ENCODE peak calls at places on chromosomes 1 and 21, in four cellular contexts. N, L, X and Z are unnamed samples.
A peak's percentile ranks its signal among the peaks of the same experiment; 100 is the strongest.

GRCh38 chr1:152047607-152047953 is 10.8 kb upstream of the S100A11 start:
- DNase-seq in L (peak; percentile 22), N (no peak), X (no peak), Z (no peak)

GRCh38 chr21:33047231-33047630 is 21.5 kb downstream of the OLIG2 start:
- DNase-seq in L (no peak), X (no peak), N (no peak), Z (no peak)

GRCh38 chr1:155174334-155175280 is 958 bp downstream of the TRIM46 start:
- DNase-seq in N (no peak), L (no peak), X (no peak), Z (no peak)

GRCh38 chr1:26856604-26857469 is 6.1 kb upstream of the SFN start:
- DNase-seq in L (no peak), N (no peak), X (no peak), Z (no peak)

GRCh38 chr1:224438989-224439388 is 4.4 kb upstream of the WDR26 start:
- DNase-seq in N (no peak), L (no peak), X (peak; percentile 91), Z (no peak)

GRCh38 chr1:53070621-53071020 is 8.6 kb downstream of the PODN start:
- DNase-seq in X (no peak), N (no peak), L (no peak), Z (no peak)

GRCh38 chr1:200184196-200184595 is 156.7 kb downstream of the NR5A2 start:
- DNase-seq in X (no peak), L (no peak), N (peak; percentile 83), Z (no peak)

GRCh38 chr1:85313888-85314696 is 37.7 kb upstream of the BCL10 start:
- DNase-seq in N (peak; percentile 42), L (no peak), X (no peak), Z (no peak)

GRCh38 chr1:203116048-203116810 is 11.3 kb upstream of the ADORA1 start:
- DNase-seq in N (no peak), X (no peak), L (no peak), Z (no peak)

GRCh38 chr1:33327587-33328325 is 6.9 kb upstream of the A3GALT2 start:
- DNase-seq in N (no peak), L (no peak), X (no peak), Z (no peak)

GRCh38 chr1:205538211-205538840 is 33.9 kb downstream of the CDK18 start:
- DNase-seq in N (no peak), X (no peak), L (no peak), Z (no peak)

DNA sequence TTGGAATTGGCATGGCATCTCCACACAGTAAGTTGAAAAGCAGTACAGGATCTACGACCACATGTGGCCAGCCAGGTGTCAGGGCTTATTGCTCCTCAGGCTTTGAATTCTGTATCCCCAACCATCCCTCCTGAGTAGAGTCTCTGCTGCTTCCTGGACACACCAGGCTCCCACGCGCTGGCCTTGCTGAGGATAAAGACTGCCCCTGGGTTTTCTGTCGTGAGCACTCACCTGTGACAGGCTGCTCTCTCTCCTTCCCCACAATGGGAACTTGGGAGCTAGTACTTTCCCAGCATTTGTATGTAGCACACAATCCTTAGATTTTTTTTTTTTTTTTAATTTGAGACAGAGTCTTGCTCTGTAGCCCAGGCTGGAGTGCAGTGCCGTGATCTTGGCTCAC is 33.6 kb downstream of the PBX1 start:
- DNase-seq in L (no peak), N (no peak), X (no peak), Z (no peak)
- H3K4me1 ChIP-seq in L (no peaks in the 10 kb centered on the region), N (peaks cover 55% of the 10 kb centered on the region), X (no peaks in the 10 kb centered on the region), Z (no peaks in the 10 kb centered on the region)

GRCh38 chr1:162389021-162389818 is 7.7 kb downstream of the C1orf226 start:
- DNase-seq in L (peak; percentile 41), N (no peak), X (no peak), Z (no peak)
- TF ChIP-seq POLR2AphosphoS2 in L (no peak), N (no peak), X (no peak), Z (no peak)

GRCh38 chr1:38052750-38053415 is 6.3 kb upstream of the POU3F1 start:
- DNase-seq in L (peak; percentile 47), N (no peak), X (no peak), Z (peak; percentile 58)

GRCh38 chr1:38055965-38056364 is 9.4 kb upstream of the POU3F1 start:
- DNase-seq in X (no peak), L (no peak), N (no peak), Z (no peak)

GRCh38 chr1:38059632-38060286 is 13.2 kb upstream of the POU3F1 start:
- DNase-seq in L (no peak), N (no peak), X (no peak), Z (no peak)

GRCh38 chr1:38053416-38054091 is 7.0 kb upstream of the POU3F1 start:
- DNase-seq in L (no peak), X (no peak), N (no peak), Z (no peak)

DNA sequence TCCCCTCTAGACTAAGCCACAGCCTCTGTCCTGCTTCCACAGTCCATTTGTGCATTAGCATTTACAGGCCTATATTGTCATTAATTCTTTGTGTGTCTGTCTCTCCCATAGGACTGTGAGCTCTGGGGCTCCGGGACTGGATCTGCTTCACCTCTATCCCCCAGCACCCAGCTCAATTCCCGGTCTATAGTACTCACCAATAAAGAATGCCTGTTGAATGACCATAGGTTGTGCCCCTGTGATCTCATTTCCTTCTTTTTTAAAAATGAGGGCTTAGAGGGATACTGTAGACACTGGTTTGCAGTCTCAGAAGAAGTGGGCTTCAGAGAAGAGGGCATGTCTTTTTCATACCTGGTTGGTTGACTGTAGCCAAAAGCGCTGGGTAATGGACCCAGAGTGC is 8.8 kb upstream of the POU3F1 start:
- DNase-seq in N (no peak), L (no peak), X (no peak), Z (no peak)
- H3K4me1 ChIP-seq in N (no peaks in the 10 kb centered on the region), L (peaks cover 8% of the 10 kb centered on the region), X (peaks cover 10% of the 10 kb centered on the region), Z (peaks cover 23% of the 10 kb centered on the region)

GRCh38 chr1:232472485-232473041 is 157.4 kb downstream of the SIPA1L2 start:
- DNase-seq in L (no peak), X (no peak), N (no peak), Z (no peak)

GRCh38 chr1:232474821-232475220 is 155.1 kb downstream of the SIPA1L2 start:
- DNase-seq in X (no peak), N (no peak), L (no peak), Z (no peak)

GRCh38 chr1:232471250-232471649 is 158.7 kb downstream of the SIPA1L2 start:
- DNase-seq in N (no peak), L (no peak), X (no peak), Z (no peak)

GRCh38 chr1:232473900-232474299 is 156.0 kb downstream of the SIPA1L2 start:
- DNase-seq in X (no peak), L (no peak), N (no peak), Z (no peak)

GRCh38 chr1:232473319-232473718 is 156.6 kb downstream of the SIPA1L2 start:
- DNase-seq in N (peak; percentile 11), L (no peak), X (no peak), Z (no peak)
- TF ChIP-seq POLR2AphosphoS2 in N (no peak), L (no peak), X (no peak), Z (no peak)

DNA sequence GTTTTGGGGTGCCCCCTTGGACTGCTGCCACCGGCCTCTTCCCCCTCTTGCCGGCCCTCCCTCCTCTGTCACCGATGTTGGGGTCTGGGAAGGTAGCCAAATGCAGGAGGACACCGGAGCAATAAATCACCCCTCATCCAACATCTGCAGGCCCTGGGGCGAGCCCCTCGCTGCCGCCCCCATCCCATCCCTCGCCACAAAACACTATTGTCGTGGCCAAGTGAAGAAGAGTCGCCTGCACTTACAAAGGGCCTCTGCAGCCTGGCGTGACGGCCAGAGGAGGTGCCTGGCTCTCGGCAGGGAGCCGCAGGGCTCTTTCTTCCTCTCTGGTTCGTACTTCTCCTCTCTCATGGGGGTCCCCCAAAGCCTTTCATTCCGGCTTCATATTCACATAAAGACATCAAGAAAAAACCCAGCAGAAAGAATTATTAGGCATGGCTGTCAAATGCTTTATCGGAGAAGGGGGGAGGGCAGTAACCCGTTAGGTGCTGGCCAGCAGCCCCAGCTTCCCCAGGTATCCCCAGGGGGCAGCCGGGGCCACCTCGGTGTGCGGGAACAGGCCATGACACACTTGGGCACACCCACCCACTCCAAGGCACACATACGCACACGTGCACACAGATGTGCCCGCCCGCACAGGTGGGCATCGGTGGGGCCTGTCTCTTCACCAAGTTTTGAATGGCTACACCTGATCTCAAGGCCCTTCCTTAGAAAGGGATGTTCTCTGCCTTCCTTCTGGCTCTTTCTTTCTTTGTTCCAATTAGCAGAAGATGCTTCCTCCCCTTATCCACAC is 149.1 kb downstream of the PRDM16 start:
- DNase-seq in N (no peak), X (no peak), L (no peak), Z (no peak)
- H3K4me1 ChIP-seq in N (no peaks in the 10 kb centered on the region), X (peaks cover 51% of the 10 kb centered on the region), L (no peaks in the 10 kb centered on the region), Z (no peaks in the 10 kb centered on the region)

GRCh38 chr1:1273535-1274298 is at the start of gene UBE2J2:
- DNase-seq in L (peak; percentile 99), N (peak; percentile 93), X (peak; percentile 77), Z (peak; percentile 26)

GRCh38 chr1:1273152-1273534 is 511 bp downstream of the UBE2J2 start:
- DNase-seq in L (no peak), X (no peak), N (no peak), Z (no peak)

GRCh38 chr1:1272341-1273151 is 1.1 kb downstream of the UBE2J2 start:
- DNase-seq in L (no peak), N (no peak), X (no peak), Z (no peak)

GRCh38 chr1:1268284-1268682 is 5.4 kb downstream of the UBE2J2 start:
- DNase-seq in L (no peak), X (no peak), N (no peak), Z (no peak)

DNA sequence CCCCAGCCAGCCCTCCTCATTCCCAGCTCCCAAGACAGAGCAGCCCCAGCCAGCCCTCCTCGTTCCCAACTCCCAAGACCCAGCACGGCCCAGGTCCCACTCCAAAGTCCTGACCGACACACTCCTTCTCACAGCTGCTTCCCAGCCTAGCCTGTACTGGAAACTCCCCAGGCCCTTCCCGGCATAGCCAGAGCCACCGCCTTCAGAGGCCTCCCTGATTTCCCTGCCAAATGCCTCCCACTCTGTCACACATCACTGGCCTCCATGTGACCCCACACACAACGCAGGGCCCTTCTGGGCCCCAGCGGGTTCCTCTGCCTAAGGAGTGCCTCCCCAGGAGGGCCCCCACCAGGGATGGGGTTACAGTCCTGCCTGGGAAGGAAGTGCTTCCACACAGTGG is 2.8 kb downstream of the UBE2J2 start:
- DNase-seq in X (no peak), L (no peak), N (no peak), Z (no peak)
- TF ChIP-seq POLR2AphosphoS2 in X (no peak), L (no peak), N (no peak), Z (no peak)

GRCh38 chr1:54272772-54273091 is 72.8 kb downstream of the MRPL37 start:
- DNase-seq in X (no peak), N (no peak), L (no peak), Z (no peak)
- H3K4me1 ChIP-seq in X (peaks cover 26% of the 10 kb centered on the region), N (no peaks in the 10 kb centered on the region), L (peaks cover 40% of the 10 kb centered on the region), Z (peaks cover 6% of the 10 kb centered on the region)

GRCh38 chr1:238789916-238790667 is 596.3 kb upstream of the CHRM3 start:
- DNase-seq in N (peak; percentile 14), L (no peak), X (no peak), Z (no peak)
- TF ChIP-seq POLR2AphosphoS2 in N (no peak), L (no peak), X (no peak), Z (no peak)

DNA sequence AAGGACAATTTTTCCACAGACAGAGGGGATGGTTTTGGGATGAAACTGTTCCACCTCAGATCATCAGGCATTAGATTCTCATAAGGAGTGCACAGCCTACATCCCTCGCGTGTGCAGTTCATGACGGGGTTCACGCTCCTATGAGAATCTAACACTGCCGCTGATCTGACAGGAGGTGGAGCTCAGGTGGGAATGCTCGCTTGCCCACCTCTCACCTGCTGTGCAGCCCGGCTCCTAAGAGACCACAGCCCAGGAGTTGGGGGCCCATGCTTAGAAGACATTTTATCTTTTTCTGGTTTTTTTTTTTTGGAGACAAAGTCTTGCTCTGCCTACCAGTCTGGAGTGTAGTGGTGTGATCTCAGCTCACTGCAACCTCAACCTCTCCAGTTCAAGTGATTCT is 16.0 kb downstream of the GNB1 start:
- DNase-seq in N (no peak), L (no peak), X (no peak), Z (no peak)
- H3K4me1 ChIP-seq in N (no peaks in the 10 kb centered on the region), L (peaks cover 15% of the 10 kb centered on the region), X (peaks cover 38% of the 10 kb centered on the region), Z (peaks cover 6% of the 10 kb centered on the region)